ENCODE peak calls at places on chromosome 14, in eight cellular contexts. N is D721Med; D is Calu3; C is T-helper 17 cell; V is iris pigment epithelial cell; X is stimulated activated CD4-positive, alpha-beta T cell treated with anti-CD3 and anti-CD28 coated beads, Interleukin-15, amount 100 ng/mL, for 1 hour; P is cardiac fibroblast; U is NCI-H1436. A is an unnamed sample.

GRCh38 chr14:90671835-90672234 is 144.4 kb downstream of the TTC7B start:
- DNase-seq in P (no peak), X (no peak), V (no peak), C (no peak), D (no peak), N (no peak), U (no peak), A (no peak)

GRCh38 chr14:68295316-68295816 is 475.8 kb downstream of the RAD51B start:
- DNase-seq in U (no peak), P (no peak), C (no peak), X (no peak), N (no peak), D (no peak), V (no peak), A (no peak)

GRCh38 chr14:68981539-68981976 is 2.5 kb upstream of the ACTN1 start:
- DNase-seq in X (no peak), N (no peak), D (no peak), V (peak), U (no peak), C (no peak), P (peak), A (no peak)

GRCh38 chr14:89221109-89221508 is 195.9 kb downstream of the FOXN3 start:
- DNase-seq in V (peak), P (peak), X (no peak), U (peak), C (no peak), N (no peak), D (no peak), A (no peak)

GRCh38 chr14:26841920-26842741 is 244.3 kb upstream of the NOVA1 start:
- DNase-seq in V (peak), C (no peak), P (peak), X (no peak), N (no peak), D (peak), U (no peak), A (no peak)

GRCh38 chr14:50836515-50836914 is 5.6 kb upstream of the NIN start:
- DNase-seq in P (peak), V (peak), D (no peak), X (no peak), N (no peak), U (no peak), C (no peak), A (no peak)

GRCh38 chr14:86015916-86016315 is 486.0 kb downstream of the FLRT2 start:
- DNase-seq in V (peak), C (no peak), D (no peak), U (no peak), X (no peak), N (no peak), P (peak), A (no peak)

GRCh38 chr14:86961106-86961716 is 1031.8 kb downstream of the GALC start:
- DNase-seq in X (no peak), N (no peak), D (peak), C (no peak), P (peak), V (no peak), U (no peak), A (no peak)

GRCh38 chr14:104429291-104429861 is 150.2 kb upstream of the C14orf180 start:
- DNase-seq in D (no peak), U (no peak), N (no peak), P (no peak), C (no peak), X (no peak), V (no peak), A (peak)

GRCh38 chr14:34466691-34467090 is 4.7 kb upstream of the SPTSSA start:
- DNase-seq in D (no peak), X (no peak), U (no peak), P (no peak), V (no peak), N (no peak), C (no peak), A (no peak)

GRCh38 chr14:36690301-36691020 is 28.8 kb downstream of the PAX9 start:
- DNase-seq in N (no peak), P (peak), V (peak), C (no peak), D (peak), U (no peak), X (no peak), A (no peak)